ENCODE peak calls at places on chromosome 18, in five cellular contexts. One of them, this sample, is unnamed.

GRCh38 chr18:63476666-63477065 is at the start of gene SERPINB5:
- DNase-seq in RWPE1: peak
- DNase-seq in EH: no peak
- DNase-seq in left ventricle myocardium inferior: no peak
- DNase-seq in posterior vena cava: no peak
- DNase-seq in this sample: peak

GRCh38 chr18:54606835-54607212 is 15.8 kb downstream of the DYNAP start:
- DNase-seq in posterior vena cava: no peak
- DNase-seq in left ventricle myocardium inferior: no peak
- DNase-seq in EH: no peak
- DNase-seq in RWPE1: no peak
- DNase-seq in this sample: peak

GRCh38 chr18:28175930-28176673 is 828 bp downstream of the CDH2 start:
- DNase-seq in left ventricle myocardium inferior: peak
- DNase-seq in posterior vena cava: no peak
- DNase-seq in EH: peak
- DNase-seq in RWPE1: no peak
- DNase-seq in this sample: no peak

GRCh38 chr18:39448942-39449341 is 1883.3 kb upstream of the CELF4 start:
- DNase-seq in EH: peak
- DNase-seq in left ventricle myocardium inferior: no peak
- DNase-seq in posterior vena cava: no peak
- DNase-seq in RWPE1: no peak
- DNase-seq in this sample: no peak

GRCh38 chr18:59712311-59712710 is 15.1 kb upstream of the CCBE1 start:
- DNase-seq in RWPE1: no peak
- DNase-seq in posterior vena cava: no peak
- DNase-seq in left ventricle myocardium inferior: no peak
- DNase-seq in EH: no peak
- DNase-seq in this sample: no peak

GRCh38 chr18:36595046-36595817 is 233.6 kb downstream of the TPGS2 start:
- DNase-seq in posterior vena cava: no peak
- DNase-seq in RWPE1: no peak
- DNase-seq in left ventricle myocardium inferior: no peak
- DNase-seq in EH: no peak
- DNase-seq in this sample: no peak

GRCh38 chr18:13629841-13630747 is 96.3 kb downstream of the FAM210A start:
- DNase-seq in left ventricle myocardium inferior: no peak
- DNase-seq in RWPE1: peak
- DNase-seq in posterior vena cava: no peak
- DNase-seq in EH: peak
- DNase-seq in this sample: no peak

GRCh38 chr18:63591725-63592124 is 4.6 kb downstream of the SERPINB13 start:
- DNase-seq in EH: peak
- DNase-seq in posterior vena cava: no peak
- DNase-seq in RWPE1: no peak
- DNase-seq in left ventricle myocardium inferior: no peak
- DNase-seq in this sample: no peak

GRCh38 chr18:8608795-8609673 is at the start of gene RAB12:
- DNase-seq in posterior vena cava: peak
- DNase-seq in RWPE1: peak
- DNase-seq in left ventricle myocardium inferior: peak
- DNase-seq in EH: peak
- DNase-seq in this sample: peak